ENCODE peak calls at places on chromosome 2, in seven cellular contexts. D is sciatic nerve; B is stimulated activated CD4-positive, alpha-beta T cell treated with anti-CD3 and anti-CD28 coated beads, Interleukin-12 subunit alpha, Interleukin-12 subunit beta, amount 100 ng/mL, for 4 hours; Z is MG63; J is CD4-positive, alpha-beta T cell; H is AG04450; X is GM04504. C is an unnamed sample.

GRCh38 chr2:28339516-28340175 is 53.0 kb upstream of the FOSL2 start:
- DNase-seq in X (no peak), D (peak), Z (no peak), J (no peak), H (no peak), B (no peak), C (no peak)

GRCh38 chr2:217792611-217793527 is 209.9 kb downstream of the TNS1 start:
- DNase-seq in J (no peak), D (no peak), B (no peak), X (no peak), Z (no peak), H (no peak), C (no peak)

GRCh38 chr2:169734172-169734847 is 678 bp downstream of the KLHL23 start:
- DNase-seq in B (peak), Z (peak), D (no peak), H (no peak), J (no peak), X (no peak), C (no peak)

GRCh38 chr2:14583059-14583458 is 49.5 kb upstream of the LRATD1 start:
- DNase-seq in X (no peak), B (no peak), H (no peak), D (no peak), J (no peak), Z (no peak), C (no peak)

GRCh38 chr2:110993557-110994231 is 127.0 kb upstream of the BCL2L11 start:
- DNase-seq in Z (no peak), D (no peak), J (no peak), B (no peak), H (no peak), X (no peak), C (no peak)

GRCh38 chr2:74008761-74009395 is 24.2 kb downstream of the TET3 start:
- DNase-seq in D (no peak), J (no peak), H (no peak), B (no peak), X (no peak), Z (no peak), C (no peak)

GRCh38 chr2:201643216-201643651 is at the start of gene TMEM237:
- DNase-seq in B (peak), D (no peak), X (no peak), J (no peak), Z (peak), H (no peak), C (peak)

GRCh38 chr2:162123806-162124758 is 28.0 kb downstream of the GCG start:
- DNase-seq in H (no peak), B (no peak), Z (no peak), J (no peak), D (no peak), X (no peak), C (no peak)